ENCODE peak calls at places on chromosomes 7 and 10, in nine cellular contexts. One of them, this sample, is unnamed.

GRCh38 chr7:20737840-20738448 is 48.7 kb downstream of the SP8 start:
- DNase-seq in transverse colon: no peak
- DNase-seq in K562: no peak
- DNase-seq in lower lobe of right lung: no peak
- DNase-seq in effector memory CD4-positive, alpha-beta T cell: no peak
- DNase-seq in testis: no peak
- DNase-seq in SJSA1: no peak
- DNase-seq in fibroblast of villous mesenchyme: no peak
- DNase-seq in kidney: no peak
- DNase-seq in this sample: no peak

GRCh38 chr7:28855538-28856217 is 102.5 kb downstream of the TRIL start:
- DNase-seq in transverse colon: no peak
- DNase-seq in K562: no peak
- DNase-seq in lower lobe of right lung: no peak
- DNase-seq in effector memory CD4-positive, alpha-beta T cell: no peak
- DNase-seq in testis: no peak
- DNase-seq in SJSA1: no peak
- DNase-seq in fibroblast of villous mesenchyme: peak; percentile 33
- DNase-seq in kidney: no peak
- DNase-seq in this sample: no peak

GRCh38 chr10:94343159-94343558 is 19.6 kb downstream of the NOC3L start:
- DNase-seq in transverse colon: no peak
- DNase-seq in K562: no peak
- DNase-seq in lower lobe of right lung: no peak
- DNase-seq in effector memory CD4-positive, alpha-beta T cell: no peak
- DNase-seq in testis: no peak
- DNase-seq in SJSA1: no peak
- DNase-seq in fibroblast of villous mesenchyme: peak; percentile 43
- DNase-seq in kidney: no peak
- DNase-seq in this sample: no peak

GRCh38 chr7:73618538-73618937 is 5.8 kb downstream of the MLXIPL start:
- DNase-seq in transverse colon: no peak
- DNase-seq in K562: peak; percentile 61
- DNase-seq in lower lobe of right lung: no peak
- DNase-seq in effector memory CD4-positive, alpha-beta T cell: no peak
- DNase-seq in testis: no peak
- DNase-seq in SJSA1: no peak
- DNase-seq in fibroblast of villous mesenchyme: no peak
- DNase-seq in kidney: no peak
- DNase-seq in this sample: peak; percentile 91

GRCh38 chr7:538764-539685 is 19.4 kb upstream of the PDGFA start:
- DNase-seq in transverse colon: peak; percentile 65
- DNase-seq in K562: no peak
- DNase-seq in lower lobe of right lung: peak; percentile 68
- DNase-seq in effector memory CD4-positive, alpha-beta T cell: no peak
- DNase-seq in testis: no peak
- DNase-seq in SJSA1: no peak
- DNase-seq in fibroblast of villous mesenchyme: no peak
- DNase-seq in kidney: no peak
- DNase-seq in this sample: no peak

GRCh38 chr10:1229116-1229515 is 172.9 kb downstream of the WDR37 start:
- DNase-seq in transverse colon: no peak
- DNase-seq in K562: no peak
- DNase-seq in lower lobe of right lung: no peak
- DNase-seq in effector memory CD4-positive, alpha-beta T cell: no peak
- DNase-seq in testis: no peak
- DNase-seq in SJSA1: no peak
- DNase-seq in fibroblast of villous mesenchyme: no peak
- DNase-seq in kidney: no peak
- DNase-seq in this sample: no peak

GRCh38 chr7:600149-600814 is 80.6 kb upstream of the PDGFA start:
- DNase-seq in transverse colon: no peak
- DNase-seq in K562: no peak
- DNase-seq in lower lobe of right lung: no peak
- DNase-seq in effector memory CD4-positive, alpha-beta T cell: no peak
- DNase-seq in testis: no peak
- DNase-seq in SJSA1: no peak
- DNase-seq in fibroblast of villous mesenchyme: no peak
- DNase-seq in kidney: peak; percentile 63
- DNase-seq in this sample: no peak

GRCh38 chr7:25303380-25304321 is 75.4 kb upstream of the NPVF start:
- DNase-seq in transverse colon: no peak
- DNase-seq in K562: no peak
- DNase-seq in lower lobe of right lung: no peak
- DNase-seq in effector memory CD4-positive, alpha-beta T cell: no peak
- DNase-seq in testis: no peak
- DNase-seq in SJSA1: no peak
- DNase-seq in fibroblast of villous mesenchyme: peak; percentile 46
- DNase-seq in kidney: no peak
- DNase-seq in this sample: no peak

GRCh38 chr10:17586741-17587720 is 30.1 kb downstream of the HACD1 start:
- DNase-seq in transverse colon: no peak
- DNase-seq in K562: no peak
- DNase-seq in lower lobe of right lung: no peak
- DNase-seq in effector memory CD4-positive, alpha-beta T cell: no peak
- DNase-seq in testis: no peak
- DNase-seq in SJSA1: no peak
- DNase-seq in fibroblast of villous mesenchyme: no peak
- DNase-seq in kidney: no peak
- DNase-seq in this sample: no peak

GRCh38 chr7:17807242-17807641 is 133.1 kb downstream of the SNX13 start:
- DNase-seq in transverse colon: no peak
- DNase-seq in K562: peak; percentile 20
- DNase-seq in lower lobe of right lung: no peak
- DNase-seq in effector memory CD4-positive, alpha-beta T cell: no peak
- DNase-seq in testis: no peak
- DNase-seq in SJSA1: no peak
- DNase-seq in fibroblast of villous mesenchyme: no peak
- DNase-seq in kidney: no peak
- DNase-seq in this sample: no peak

DNA sequence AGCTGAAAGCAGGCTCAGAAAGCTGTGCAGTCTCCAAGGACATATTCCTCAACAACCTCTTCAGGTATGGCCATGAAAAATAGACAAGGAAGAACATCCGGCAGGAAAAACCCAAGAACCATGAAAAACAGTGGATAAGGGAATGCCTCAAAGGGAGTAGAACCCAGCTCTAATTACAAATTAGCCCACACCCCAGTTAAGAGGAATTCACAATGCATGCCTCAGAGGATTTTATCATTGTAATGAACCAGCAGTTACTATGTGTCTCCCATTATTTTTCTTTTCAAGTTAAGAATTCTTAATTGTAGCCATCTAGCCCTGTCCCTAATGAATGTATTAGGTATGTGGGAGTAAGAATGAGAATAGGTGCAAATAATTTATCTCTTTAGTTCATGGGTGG is 19.7 kb upstream of the TNKS2 start:
- DNase-seq in transverse colon: no peak
- DNase-seq in K562: no peak
- DNase-seq in lower lobe of right lung: no peak
- DNase-seq in effector memory CD4-positive, alpha-beta T cell: no peak
- DNase-seq in testis: no peak
- DNase-seq in SJSA1: no peak
- DNase-seq in fibroblast of villous mesenchyme: no peak
- DNase-seq in kidney: no peak
- DNase-seq in this sample: no peak
- H3K4me3 ChIP-seq in transverse colon: no peak overlapping the region
- H3K4me3 ChIP-seq in K562: no peak overlapping the region
- H3K4me3 ChIP-seq in lower lobe of right lung: no peak overlapping the region
- H3K4me3 ChIP-seq in effector memory CD4-positive, alpha-beta T cell: no peak overlapping the region
- H3K4me3 ChIP-seq in testis: no peak overlapping the region
- H3K4me3 ChIP-seq in SJSA1: no peak overlapping the region
- H3K4me3 ChIP-seq in fibroblast of villous mesenchyme: no peak overlapping the region
- H3K4me3 ChIP-seq in kidney: no peak overlapping the region
- H3K4me3 ChIP-seq in this sample: no peak overlapping the region

GRCh38 chr10:113005380-113005779 is 55.3 kb downstream of the TCF7L2 start:
- DNase-seq in transverse colon: no peak
- DNase-seq in K562: no peak
- DNase-seq in lower lobe of right lung: no peak
- DNase-seq in effector memory CD4-positive, alpha-beta T cell: no peak
- DNase-seq in testis: no peak
- DNase-seq in SJSA1: no peak
- DNase-seq in fibroblast of villous mesenchyme: no peak
- DNase-seq in kidney: no peak
- DNase-seq in this sample: no peak
- H3K4me3 ChIP-seq in transverse colon: no peak overlapping the region
- H3K4me3 ChIP-seq in K562: no peak overlapping the region
- H3K4me3 ChIP-seq in lower lobe of right lung: no peak overlapping the region
- H3K4me3 ChIP-seq in effector memory CD4-positive, alpha-beta T cell: no peak overlapping the region
- H3K4me3 ChIP-seq in testis: no peak overlapping the region
- H3K4me3 ChIP-seq in SJSA1: no peak overlapping the region
- H3K4me3 ChIP-seq in fibroblast of villous mesenchyme: no peak overlapping the region
- H3K4me3 ChIP-seq in kidney: no peak overlapping the region
- H3K4me3 ChIP-seq in this sample: no peak overlapping the region

GRCh38 chr7:16754869-16755317 is 1.3 kb downstream of the TSPAN13 start:
- DNase-seq in transverse colon: no peak
- DNase-seq in K562: no peak
- DNase-seq in lower lobe of right lung: no peak
- DNase-seq in effector memory CD4-positive, alpha-beta T cell: no peak
- DNase-seq in testis: no peak
- DNase-seq in SJSA1: no peak
- DNase-seq in fibroblast of villous mesenchyme: peak; percentile 18
- DNase-seq in kidney: no peak
- DNase-seq in this sample: peak; percentile 49
- H3K4me3 ChIP-seq in transverse colon: peak overlapping the region; percentile 95
- H3K4me3 ChIP-seq in K562: peak overlapping the region; percentile 72
- H3K4me3 ChIP-seq in lower lobe of right lung: peak overlapping the region; percentile 75
- H3K4me3 ChIP-seq in effector memory CD4-positive, alpha-beta T cell: no peak overlapping the region
- H3K4me3 ChIP-seq in testis: no peak overlapping the region
- H3K4me3 ChIP-seq in SJSA1: peak overlapping the region; percentile 59
- H3K4me3 ChIP-seq in fibroblast of villous mesenchyme: peak overlapping the region; percentile 95
- H3K4me3 ChIP-seq in kidney: peak overlapping the region; percentile 75
- H3K4me3 ChIP-seq in this sample: peak overlapping the region; percentile 82

GRCh38 chr10:110176626-110177025 is 30.8 kb upstream of the MXI1 start:
- DNase-seq in transverse colon: no peak
- DNase-seq in K562: no peak
- DNase-seq in lower lobe of right lung: no peak
- DNase-seq in effector memory CD4-positive, alpha-beta T cell: no peak
- DNase-seq in testis: peak; percentile 47
- DNase-seq in SJSA1: no peak
- DNase-seq in fibroblast of villous mesenchyme: no peak
- DNase-seq in kidney: no peak
- DNase-seq in this sample: no peak
- H3K4me3 ChIP-seq in transverse colon: no peak overlapping the region
- H3K4me3 ChIP-seq in K562: no peak overlapping the region
- H3K4me3 ChIP-seq in lower lobe of right lung: no peak overlapping the region
- H3K4me3 ChIP-seq in effector memory CD4-positive, alpha-beta T cell: no peak overlapping the region
- H3K4me3 ChIP-seq in testis: peak overlapping the region; percentile 6
- H3K4me3 ChIP-seq in SJSA1: no peak overlapping the region
- H3K4me3 ChIP-seq in fibroblast of villous mesenchyme: no peak overlapping the region
- H3K4me3 ChIP-seq in kidney: no peak overlapping the region
- H3K4me3 ChIP-seq in this sample: no peak overlapping the region

DNA sequence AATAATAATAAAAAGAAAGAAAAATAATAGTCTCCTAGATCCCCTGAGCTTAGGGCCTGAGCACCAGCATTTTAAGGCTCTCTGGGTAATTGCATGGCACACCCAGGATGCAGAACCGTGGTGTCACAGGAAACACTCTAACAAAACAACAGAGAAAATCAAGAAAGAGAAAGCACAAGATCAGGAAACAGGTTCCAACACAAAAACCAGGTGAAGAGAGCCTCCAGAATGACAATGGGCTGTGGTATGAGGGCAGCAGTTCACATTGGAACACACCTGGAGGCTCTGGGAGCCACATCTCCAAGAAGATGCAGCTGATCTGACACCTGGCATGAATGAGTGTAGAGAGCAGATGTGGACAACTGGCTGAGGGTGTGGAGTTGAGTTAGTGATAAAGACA is 7.1 kb downstream of the MMRN2 start:
- DNase-seq in transverse colon: no peak
- DNase-seq in K562: no peak
- DNase-seq in lower lobe of right lung: no peak
- DNase-seq in effector memory CD4-positive, alpha-beta T cell: no peak
- DNase-seq in testis: peak; percentile 10
- DNase-seq in SJSA1: no peak
- DNase-seq in fibroblast of villous mesenchyme: no peak
- DNase-seq in kidney: no peak
- DNase-seq in this sample: no peak
- H3K4me3 ChIP-seq in transverse colon: no peak overlapping the region
- H3K4me3 ChIP-seq in K562: no peak overlapping the region
- H3K4me3 ChIP-seq in lower lobe of right lung: no peak overlapping the region
- H3K4me3 ChIP-seq in effector memory CD4-positive, alpha-beta T cell: no peak overlapping the region
- H3K4me3 ChIP-seq in testis: no peak overlapping the region
- H3K4me3 ChIP-seq in SJSA1: no peak overlapping the region
- H3K4me3 ChIP-seq in fibroblast of villous mesenchyme: no peak overlapping the region
- H3K4me3 ChIP-seq in kidney: no peak overlapping the region
- H3K4me3 ChIP-seq in this sample: no peak overlapping the region

This sample was measured in WERI-Rb-1.